ENCODE peak calls at places on chromosomes 4 and X, in eight cellular contexts. K is HL-60, V is PC-3, C is esophagus squamous epithelium, R is adipocyte, H is A549, D is AG09309, F is adrenal gland. Y is an unnamed sample.

GRCh38 chrX:138128025-138128671 is 562.2 kb downstream of the ZIC3 start:
- DNase-seq in K (peak), V (peak), C (no peak), R (peak), H (peak), D (no peak), F (peak), Y (peak)

GRCh38 chrX:3548743-3549441 is 164.6 kb downstream of the PRKX start:
- DNase-seq in K (peak), V (peak), C (no peak), R (peak), H (peak), D (peak), F (peak), Y (peak)

GRCh38 chr4:13705521-13706035 is 78.1 kb upstream of the BOD1L1 start:
- DNase-seq in K (no peak), V (peak), C (peak), R (peak), H (no peak), D (no peak), F (no peak), Y (no peak)

GRCh38 chrX:6852869-6853268 is 294.6 kb upstream of the STS start:
- DNase-seq in K (no peak), V (no peak), C (no peak), R (no peak), H (no peak), D (no peak), F (no peak), Y (no peak)

GRCh38 chr4:148090029-148090428 is 352.2 kb downstream of the NR3C2 start:
- DNase-seq in K (no peak), V (no peak), C (no peak), R (no peak), H (no peak), D (no peak), F (no peak), Y (no peak)

GRCh38 chr4:186819357-186820086 is 95.9 kb upstream of the FAT1 start:
- DNase-seq in K (no peak), V (no peak), C (no peak), R (no peak), H (no peak), D (no peak), F (no peak), Y (peak)

GRCh38 chrX:34580069-34580468 is 77.0 kb downstream of the TMEM47 start:
- DNase-seq in K (no peak), V (no peak), C (no peak), R (no peak), H (no peak), D (no peak), F (no peak), Y (no peak)

GRCh38 chrX:47212381-47213293 is 5.8 kb upstream of the CDK16 start:
- DNase-seq in K (no peak), V (no peak), C (no peak), R (no peak), H (no peak), D (no peak), F (no peak), Y (no peak)

GRCh38 chr4:155629183-155629825 is 37.3 kb upstream of the GUCY1A1 start:
- DNase-seq in K (no peak), V (peak), C (no peak), R (peak), H (no peak), D (peak), F (no peak), Y (peak)

GRCh38 chr4:94410678-94411206 is 41.0 kb upstream of the PDLIM5 start:
- DNase-seq in K (no peak), V (peak), C (no peak), R (peak), H (peak), D (no peak), F (peak), Y (peak)

GRCh38 chr4:86357608-86358007 is 2.2 kb downstream of the MAPK10 start:
- DNase-seq in K (no peak), V (no peak), C (no peak), R (no peak), H (no peak), D (no peak), F (no peak), Y (no peak)

GRCh38 chr4:33071552-33071951 is 2351.4 kb downstream of the PCDH7 start:
- DNase-seq in K (no peak), V (no peak), C (no peak), R (no peak), H (no peak), D (no peak), F (no peak), Y (peak)

GRCh38 chr4:68569466-68570121 is 6.5 kb downstream of the UGT2B17 start:
- DNase-seq in K (no peak), V (no peak), C (no peak), R (no peak), H (no peak), D (no peak), F (no peak), Y (no peak)

GRCh38 chrX:68419934-68420333 is 13.4 kb downstream of the OPHN1 start:
- DNase-seq in K (peak), V (no peak), C (no peak), R (no peak), H (no peak), D (no peak), F (no peak), Y (no peak)

GRCh38 chr4:152633118-152633517 is 46.7 kb downstream of the TMEM154 start:
- DNase-seq in K (no peak), V (no peak), C (no peak), R (no peak), H (no peak), D (no peak), F (no peak), Y (no peak)

GRCh38 chr4:77776182-77777134 is 42.7 kb downstream of the CNOT6L start:
- DNase-seq in K (no peak), V (no peak), C (no peak), R (peak), H (no peak), D (no peak), F (no peak), Y (peak)

GRCh38 chr4:78145622-78146021 is 88.5 kb downstream of the FRAS1 start:
- DNase-seq in K (no peak), V (no peak), C (no peak), R (no peak), H (no peak), D (no peak), F (no peak), Y (no peak)

GRCh38 chr4:152956650-152957436 is 20.7 kb downstream of the FHDC1 start:
- DNase-seq in K (no peak), V (no peak), C (no peak), R (peak), H (no peak), D (no peak), F (no peak), Y (no peak)

GRCh38 chr4:127001898-127002297 is 630.9 kb upstream of the INTU start:
- DNase-seq in K (no peak), V (no peak), C (no peak), R (no peak), H (no peak), D (no peak), F (no peak), Y (no peak)

GRCh38 chrX:153414838-153415552 is 3.7 kb downstream of the ZFP92 start:
- DNase-seq in K (peak), V (no peak), C (no peak), R (peak), H (no peak), D (no peak), F (peak), Y (peak)

GRCh38 chr4:21778702-21779101 is 169.9 kb downstream of the KCNIP4 start:
- DNase-seq in K (no peak), V (no peak), C (no peak), R (no peak), H (no peak), D (no peak), F (no peak), Y (no peak)

GRCh38 chrX:153032397-153033118 is 23.7 kb upstream of the PNMA3 start:
- DNase-seq in K (peak), V (peak), C (no peak), R (peak), H (peak), D (no peak), F (peak), Y (peak)

GRCh38 chr4:75653845-75654503 is 19.2 kb downstream of the G3BP2 start:
- DNase-seq in K (no peak), V (peak), C (no peak), R (no peak), H (peak), D (no peak), F (peak), Y (peak)

GRCh38 chrX:38929966-38930421 is 128.7 kb downstream of the MID1IP1 start:
- DNase-seq in K (no peak), V (peak), C (no peak), R (peak), H (no peak), D (peak), F (peak), Y (peak)

GRCh38 chr4:121307441-121308327 is 73.1 kb downstream of the QRFPR start:
- DNase-seq in K (peak), V (peak), C (no peak), R (peak), H (peak), D (peak), F (peak), Y (peak)

GRCh38 chr4:100026066-100026465 is 76.0 kb upstream of the H2AZ1 start:
- DNase-seq in K (no peak), V (no peak), C (no peak), R (no peak), H (no peak), D (no peak), F (no peak), Y (no peak)

GRCh38 chrX:120791013-120791643 is 84.5 kb downstream of the CT47B1 start:
- DNase-seq in K (no peak), V (peak), C (no peak), R (peak), H (no peak), D (peak), F (peak), Y (peak)

GRCh38 chr4:126530996-126531585 is 1101.7 kb upstream of the INTU start:
- DNase-seq in K (no peak), V (no peak), C (no peak), R (peak), H (no peak), D (no peak), F (no peak), Y (peak)

GRCh38 chr4:117873779-117874178 is 160.5 kb upstream of the NDST3 start:
- DNase-seq in K (no peak), V (no peak), C (no peak), R (no peak), H (no peak), D (no peak), F (no peak), Y (no peak)

GRCh38 chr4:115279300-115279699 is 165.9 kb upstream of the NDST4 start:
- DNase-seq in K (peak), V (peak), C (no peak), R (no peak), H (no peak), D (no peak), F (no peak), Y (no peak)

GRCh38 chr4:112546476-112546875 is 30.5 kb upstream of the NEUROG2 start:
- DNase-seq in K (no peak), V (no peak), C (no peak), R (no peak), H (no peak), D (no peak), F (no peak), Y (no peak)

GRCh38 chr4:10623241-10623640 is 61.3 kb downstream of the CLNK start:
- DNase-seq in K (no peak), V (peak), C (no peak), R (peak), H (no peak), D (no peak), F (no peak), Y (no peak)

GRCh38 chr4:34974313-34974680 is 1270.0 kb downstream of the ARAP2 start:
- DNase-seq in K (no peak), V (no peak), C (no peak), R (no peak), H (no peak), D (no peak), F (no peak), Y (no peak)

GRCh38 chr4:25938251-25939186 is 24.5 kb downstream of the SMIM20 start:
- DNase-seq in K (no peak), V (peak), C (no peak), R (peak), H (no peak), D (peak), F (peak), Y (peak)

GRCh38 chrX:9586992-9587392 is 122.1 kb downstream of the TBL1X start:
- DNase-seq in K (no peak), V (no peak), C (no peak), R (no peak), H (no peak), D (no peak), F (no peak), Y (no peak)

GRCh38 chrX:136909119-136909705 is 28.7 kb upstream of the RBMX start:
- DNase-seq in K (peak), V (peak), C (peak), R (peak), H (peak), D (no peak), F (peak), Y (peak)

GRCh38 chr4:125741825-125742452 is 427.2 kb downstream of the FAT4 start:
- DNase-seq in K (no peak), V (peak), C (no peak), R (peak), H (no peak), D (no peak), F (no peak), Y (peak)

GRCh38 chrX:67524950-67525691 is 18.7 kb upstream of the AR start:
- DNase-seq in K (no peak), V (no peak), C (no peak), R (no peak), H (no peak), D (no peak), F (no peak), Y (no peak)

GRCh38 chr4:120318447-120318846 is 251.8 kb upstream of the MAD2L1 start:
- DNase-seq in K (no peak), V (no peak), C (no peak), R (no peak), H (no peak), D (no peak), F (no peak), Y (no peak)

GRCh38 chr4:62077406-62077805 is 877.3 kb downstream of the ADGRL3 start:
- DNase-seq in K (no peak), V (no peak), C (no peak), R (no peak), H (no peak), D (no peak), F (no peak), Y (no peak)

GRCh38 chr4:62075082-62075481 is 875.0 kb downstream of the ADGRL3 start:
- DNase-seq in K (no peak), V (no peak), C (no peak), R (no peak), H (no peak), D (no peak), F (no peak), Y (no peak)

GRCh38 chr4:62080431-62080830 is 880.3 kb downstream of the ADGRL3 start:
- DNase-seq in K (no peak), V (no peak), C (no peak), R (no peak), H (no peak), D (no peak), F (no peak), Y (no peak)
- H3K4me3 ChIP-seq in K (no peak), V (no peak), C (no peak), R (no peak), H (no peak), D (no peak), F (no peak), Y (no peak)

GRCh38 chr4:51943221-51943620 is 76.9 kb downstream of the LRRC66 start:
- DNase-seq in K (no peak), V (peak), C (no peak), R (peak), H (no peak), D (peak), F (no peak), Y (peak)
- H3K4me3 ChIP-seq in K (no peak), V (peak), C (no peak), R (no peak), H (no peak), D (no peak), F (no peak), Y (no peak)

DNA sequence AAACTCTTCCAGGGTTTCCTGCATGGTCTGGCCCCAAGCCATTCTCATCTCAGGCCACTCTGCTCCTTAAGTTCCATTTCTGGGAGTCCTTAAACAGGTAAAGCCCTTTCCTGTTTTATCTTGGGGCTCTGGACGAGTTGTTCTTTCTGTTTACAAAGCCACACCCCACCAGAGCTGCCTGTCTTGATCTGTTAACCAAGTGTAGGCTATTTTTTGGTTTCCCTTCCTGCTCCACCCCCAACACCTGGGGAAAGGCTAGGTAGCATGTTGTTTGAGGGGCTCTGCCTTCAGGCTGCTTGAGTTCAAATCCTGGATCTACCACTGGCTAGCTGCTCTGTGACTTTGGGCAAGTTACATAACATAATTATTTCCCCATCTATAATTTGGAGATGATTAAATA is 40.0 kb downstream of the ERVMER34-1 start:
- DNase-seq in K (no peak), V (no peak), C (no peak), R (no peak), H (no peak), D (no peak), F (no peak), Y (no peak)
- H3K4me3 ChIP-seq in K (no peak), V (peak), C (no peak), R (no peak), H (peak), D (no peak), F (no peak), Y (no peak)

GRCh38 chr4:74287164-74287563 is 21.1 kb upstream of the EPGN start:
- DNase-seq in K (no peak), V (peak), C (no peak), R (no peak), H (no peak), D (no peak), F (no peak), Y (no peak)

GRCh38 chr4:74279716-74280115 is 28.6 kb upstream of the EPGN start:
- DNase-seq in K (no peak), V (no peak), C (no peak), R (no peak), H (no peak), D (no peak), F (no peak), Y (no peak)

GRCh38 chr4:74287791-74288190 is 20.5 kb upstream of the EPGN start:
- DNase-seq in K (no peak), V (no peak), C (no peak), R (no peak), H (no peak), D (no peak), F (no peak), Y (no peak)

GRCh38 chr4:74284074-74284473 is 24.2 kb upstream of the EPGN start:
- DNase-seq in K (no peak), V (peak), C (no peak), R (peak), H (no peak), D (peak), F (no peak), Y (peak)

DNA sequence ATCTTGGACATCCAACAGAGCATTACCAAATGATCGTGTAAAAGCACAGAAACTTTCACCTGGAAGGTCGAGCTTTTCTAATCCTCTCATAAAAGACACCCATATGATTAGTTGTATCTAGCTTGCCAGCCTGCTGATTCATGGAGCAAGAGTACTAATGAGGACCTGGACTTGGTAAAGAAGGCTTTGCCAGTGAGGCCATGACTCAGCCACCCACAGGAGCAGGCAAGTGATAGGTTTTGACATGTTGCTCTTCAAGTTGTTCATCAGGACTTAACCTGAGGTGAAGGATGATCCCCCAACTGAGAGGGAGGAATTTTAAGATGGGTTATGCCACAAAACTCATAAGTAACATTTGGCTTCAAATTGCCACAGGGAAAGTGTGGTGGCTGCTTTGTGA is 24.7 kb upstream of the EPGN start:
- DNase-seq in K (no peak), V (peak), C (no peak), R (peak), H (peak), D (peak), F (peak), Y (peak)
- H3K4me3 ChIP-seq in K (no peak), V (peak), C (no peak), R (no peak), H (no peak), D (no peak), F (no peak), Y (no peak)

DNA sequence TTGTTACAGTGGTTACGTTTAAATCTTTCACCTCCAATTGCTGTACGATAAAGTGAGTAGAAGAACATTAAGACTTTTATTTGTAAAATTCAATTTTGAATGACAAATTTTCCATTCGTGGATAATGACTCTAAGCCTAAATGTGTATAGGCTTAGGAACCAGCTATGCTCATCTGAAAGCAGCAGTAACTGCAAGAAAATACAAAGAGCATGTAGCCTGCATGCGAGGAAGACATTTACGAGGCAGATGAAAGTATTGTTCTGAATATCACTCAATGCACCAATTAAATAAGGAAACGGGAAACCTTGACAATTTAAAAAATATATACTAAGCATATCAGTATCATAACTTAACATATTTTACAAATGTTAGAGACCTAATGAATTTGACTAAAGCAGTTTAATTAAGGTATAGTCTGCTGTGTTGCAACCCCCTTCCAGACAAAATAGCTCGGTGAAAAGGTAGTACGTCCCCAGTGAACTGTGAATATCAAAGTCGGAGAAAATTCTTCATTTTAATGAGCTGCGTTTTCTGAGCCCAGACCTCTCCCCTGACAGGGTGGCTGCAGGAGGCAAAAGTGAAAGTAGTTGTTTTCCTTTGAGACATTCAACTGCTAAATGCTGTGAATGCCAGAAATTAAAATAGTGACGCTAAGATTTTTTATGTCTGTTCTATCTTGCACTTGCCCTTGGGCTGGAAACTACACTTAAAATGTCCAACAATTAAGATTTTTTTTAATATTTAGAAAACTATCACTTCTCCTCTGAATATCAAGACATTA is 1236.5 kb upstream of the TENM3 start:
- DNase-seq in K (no peak), V (no peak), C (no peak), R (peak), H (no peak), D (no peak), F (peak), Y (no peak)
- H3K4me3 ChIP-seq in K (no peak), V (peak), C (no peak), R (peak), H (no peak), D (peak), F (peak), Y (no peak)

DNA sequence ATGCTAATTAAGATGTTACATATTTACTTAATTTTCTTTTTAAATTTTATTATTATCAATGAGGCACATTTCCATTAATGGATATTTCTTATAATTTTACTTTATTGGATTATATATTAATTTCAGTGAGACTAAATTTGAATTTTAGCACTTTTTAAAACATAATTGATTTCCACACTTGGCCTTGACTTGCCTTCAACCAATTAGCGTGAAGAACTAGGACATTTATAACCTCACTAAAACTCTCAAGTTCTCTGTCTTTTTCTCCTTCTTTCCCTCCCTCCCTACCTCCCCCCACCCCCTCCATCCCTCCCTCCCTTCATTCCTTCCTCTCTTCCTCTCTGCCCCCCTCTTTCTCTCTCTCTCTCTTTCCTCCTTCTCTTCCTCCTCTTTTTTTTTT is 1618.1 kb downstream of the C4orf33 start:
- DNase-seq in K (no peak), V (no peak), C (no peak), R (no peak), H (no peak), D (no peak), F (no peak), Y (no peak)
- H3K4me3 ChIP-seq in K (no peak), V (no peak), C (no peak), R (no peak), H (no peak), D (no peak), F (no peak), Y (no peak)